ENCODE peak calls at places on chromosomes 7 and 10, in ten cellular contexts. U, B, Y, K, D, F, J, G, L and C are unnamed samples.

GRCh38 chr10:79270471-79271246 is 76.6 kb upstream of the PPIF start:
- DNase-seq in U (no peak), B (no peak), Y (no peak), K (no peak), D (no peak), F (no peak), J (no peak), G (no peak), L (no peak), C (no peak)

GRCh38 chr7:5500777-5501350 is 77.2 kb upstream of the TNRC18 start:
- DNase-seq in U (no peak), B (no peak), Y (no peak), K (no peak), D (no peak), F (no peak), J (no peak), G (no peak), L (no peak), C (no peak)

GRCh38 chr10:119315128-119316001 is 108.0 kb downstream of the GRK5 start:
- DNase-seq in U (peak), B (peak), Y (peak), K (peak), D (no peak), F (peak), J (peak), G (peak), L (peak), C (peak)

GRCh38 chr7:95730493-95731280 is 41.7 kb upstream of the DYNC1I1 start:
- DNase-seq in U (no peak), B (no peak), Y (no peak), K (no peak), D (no peak), F (no peak), J (no peak), G (no peak), L (no peak), C (no peak)

GRCh38 chr7:94849636-94850208 is 57.7 kb upstream of the PPP1R9A start:
- DNase-seq in U (no peak), B (no peak), Y (no peak), K (no peak), D (no peak), F (no peak), J (no peak), G (no peak), L (no peak), C (no peak)

GRCh38 chr7:43535810-43536585 is 46.9 kb upstream of the STK17A start:
- DNase-seq in U (peak), B (peak), Y (peak), K (no peak), D (no peak), F (peak), J (peak), G (no peak), L (no peak), C (no peak)

GRCh38 chr10:120794390-120794789 is 56.8 kb upstream of the WDR11 start:
- DNase-seq in U (no peak), B (no peak), Y (no peak), K (no peak), D (no peak), F (no peak), J (no peak), G (no peak), L (no peak), C (no peak)

GRCh38 chr10:117391436-117392205 is 16.4 kb upstream of the PDZD8 start:
- DNase-seq in U (peak), B (no peak), Y (peak), K (no peak), D (no peak), F (no peak), J (peak), G (no peak), L (no peak), C (no peak)

GRCh38 chr7:84232653-84233052 is 38.1 kb upstream of the SEMA3A start:
- DNase-seq in U (peak), B (no peak), Y (peak), K (no peak), D (no peak), F (peak), J (peak), G (no peak), L (no peak), C (no peak)

GRCh38 chr10:105797234-105797890 is 1156.3 kb downstream of the SORCS3 start:
- DNase-seq in U (peak), B (no peak), Y (no peak), K (no peak), D (no peak), F (peak), J (peak), G (peak), L (no peak), C (no peak)

GRCh38 chr7:112386619-112387018 is 63.6 kb upstream of the IFRD1 start:
- DNase-seq in U (peak), B (no peak), Y (no peak), K (no peak), D (no peak), F (peak), J (no peak), G (no peak), L (no peak), C (no peak)

GRCh38 chr7:139626817-139627216 is 103.3 kb downstream of the CLEC2L start:
- DNase-seq in U (no peak), B (no peak), Y (no peak), K (peak), D (no peak), F (no peak), J (no peak), G (no peak), L (no peak), C (no peak)

GRCh38 chr10:24483701-24484100 is 240.0 kb downstream of the ARHGAP21 start:
- DNase-seq in U (peak), B (peak), Y (peak), K (peak), D (no peak), F (peak), J (peak), G (peak), L (no peak), C (no peak)

GRCh38 chr10:84845628-84846261 is 517.4 kb downstream of the CCSER2 start:
- DNase-seq in U (no peak), B (no peak), Y (no peak), K (peak), D (no peak), F (no peak), J (no peak), G (peak), L (no peak), C (no peak)

GRCh38 chr10:97129666-97130065 is 56.1 kb downstream of the SLIT1 start:
- DNase-seq in U (no peak), B (no peak), Y (no peak), K (no peak), D (no peak), F (no peak), J (no peak), G (no peak), L (no peak), C (no peak)

GRCh38 chr10:14325325-14325955 is 5.3 kb downstream of the FRMD4A start:
- DNase-seq in U (peak), B (no peak), Y (peak), K (peak), D (peak), F (no peak), J (peak), G (peak), L (peak), C (peak)

GRCh38 chr10:43136995-43137700 is 1.1 kb upstream of the CSGALNACT2 start:
- DNase-seq in U (peak), B (no peak), Y (peak), K (no peak), D (no peak), F (no peak), J (peak), G (no peak), L (no peak), C (no peak)

GRCh38 chr7:28293529-28293835 is 112.9 kb upstream of the JAZF1 start:
- DNase-seq in U (peak), B (no peak), Y (no peak), K (no peak), D (no peak), F (no peak), J (no peak), G (no peak), L (no peak), C (no peak)

GRCh38 chr7:18472161-18472483 is 23.4 kb upstream of the HDAC9 start:
- DNase-seq in U (no peak), B (no peak), Y (no peak), K (no peak), D (no peak), F (no peak), J (no peak), G (no peak), L (no peak), C (no peak)

GRCh38 chr7:149690688-149691446 is 82.5 kb downstream of the ZNF467 start:
- DNase-seq in U (peak), B (no peak), Y (peak), K (peak), D (peak), F (peak), J (peak), G (peak), L (no peak), C (peak)

GRCh38 chr7:139840776-139841175 is 11.7 kb downstream of the TBXAS1 start:
- DNase-seq in U (no peak), B (no peak), Y (no peak), K (no peak), D (no peak), F (no peak), J (no peak), G (no peak), L (no peak), C (no peak)

GRCh38 chr10:24277771-24278518 is 69.0 kb downstream of the KIAA1217 start:
- DNase-seq in U (peak), B (no peak), Y (no peak), K (no peak), D (no peak), F (no peak), J (peak), G (no peak), L (no peak), C (no peak)

GRCh38 chr10:106114656-106115186 is 1049.8 kb downstream of the SORCS1 start:
- DNase-seq in U (no peak), B (no peak), Y (no peak), K (no peak), D (no peak), F (no peak), J (no peak), G (no peak), L (no peak), C (no peak)

GRCh38 chr7:137731436-137731835 is 115.3 kb downstream of the DGKI start:
- DNase-seq in U (peak), B (no peak), Y (peak), K (no peak), D (no peak), F (no peak), J (no peak), G (no peak), L (no peak), C (no peak)

GRCh38 chr10:21953585-21954057 is 49.9 kb downstream of the DNAJC1 start:
- DNase-seq in U (peak), B (peak), Y (peak), K (no peak), D (no peak), F (peak), J (peak), G (peak), L (no peak), C (no peak)

GRCh38 chr10:31749981-31750850 is 178.4 kb downstream of the ARHGAP12 start:
- DNase-seq in U (peak), B (no peak), Y (no peak), K (no peak), D (no peak), F (no peak), J (peak), G (no peak), L (no peak), C (no peak)

GRCh38 chr7:114921636-114922150 is at the start of gene MDFIC:
- DNase-seq in U (no peak), B (no peak), Y (no peak), K (peak), D (no peak), F (peak), J (no peak), G (peak), L (peak), C (peak)

GRCh38 chr7:49866910-49867309 is 93.5 kb downstream of the VWC2 start:
- DNase-seq in U (no peak), B (no peak), Y (no peak), K (no peak), D (no peak), F (no peak), J (no peak), G (no peak), L (no peak), C (no peak)

GRCh38 chr10:127307338-127307737 is 110.9 kb upstream of the INSYN2A start:
- DNase-seq in U (no peak), B (no peak), Y (no peak), K (no peak), D (no peak), F (no peak), J (no peak), G (no peak), L (no peak), C (no peak)

GRCh38 chr7:142793156-142793555 is 22.4 kb downstream of the PRSS2 start:
- DNase-seq in U (no peak), B (no peak), Y (no peak), K (no peak), D (no peak), F (no peak), J (no peak), G (no peak), L (no peak), C (no peak)

GRCh38 chr7:142549007-142549406 is 200.3 kb upstream of the PRSS1 start:
- DNase-seq in U (peak), B (no peak), Y (peak), K (no peak), D (no peak), F (no peak), J (peak), G (no peak), L (no peak), C (no peak)

GRCh38 chr10:77832243-77832642 is 94.3 kb downstream of the DLG5 start:
- DNase-seq in U (no peak), B (no peak), Y (no peak), K (no peak), D (no peak), F (no peak), J (no peak), G (no peak), L (peak), C (no peak)

GRCh38 chr10:9262770-9263169 is 1208.3 kb downstream of the GATA3 start:
- DNase-seq in U (no peak), B (no peak), Y (peak), K (no peak), D (no peak), F (peak), J (no peak), G (no peak), L (no peak), C (no peak)

GRCh38 chr10:88793747-88794299 is 8.7 kb upstream of the LIPM start:
- DNase-seq in U (peak), B (peak), Y (peak), K (no peak), D (no peak), F (no peak), J (peak), G (no peak), L (no peak), C (no peak)

GRCh38 chr10:70964281-70964680 is 75.9 kb upstream of the PCBD1 start:
- DNase-seq in U (no peak), B (no peak), Y (no peak), K (no peak), D (no peak), F (no peak), J (no peak), G (no peak), L (no peak), C (no peak)

GRCh38 chr7:144027070-144027469 is 21.7 kb upstream of the OR2A5 start:
- DNase-seq in U (peak), B (peak), Y (peak), K (no peak), D (no peak), F (peak), J (peak), G (no peak), L (no peak), C (no peak)

GRCh38 chr10:114031113-114031512 is 12.6 kb upstream of the ADRB1 start:
- DNase-seq in U (no peak), B (no peak), Y (no peak), K (no peak), D (no peak), F (no peak), J (no peak), G (no peak), L (no peak), C (no peak)

GRCh38 chr10:50501899-50502556 is 121.7 kb downstream of the SGMS1 start:
- DNase-seq in U (no peak), B (no peak), Y (no peak), K (peak), D (no peak), F (no peak), J (peak), G (peak), L (no peak), C (no peak)